ENCODE peak calls at places on chromosomes 6 and 20, in nine cellular contexts. R is fibroblast of pulmonary artery; X is IMR-90; H is fibroblast of the aortic adventitia; A is mucosa of descending colon; T is right cardiac atrium; J is PC-3; U is left ventricle myocardium inferior; F is CD8-positive, alpha-beta T cell. D is an unnamed sample.
A peak's percentile ranks its signal among the peaks of the same experiment; 100 is the strongest.

GRCh38 chr6:42021847-42022754 is 28.2 kb upstream of the TAF8 start:
- DNase-seq in R (no peak), X (no peak), H (peak; percentile 55), A (no peak), T (no peak), J (no peak), U (no peak), F (peak; percentile 75), D (no peak)

GRCh38 chr20:12989586-12989985 is 19.2 kb upstream of the SPTLC3 start:
- DNase-seq in R (no peak), X (no peak), H (no peak), A (no peak), T (no peak), J (no peak), U (no peak), F (no peak), D (no peak)

GRCh38 chr20:51339721-51340450 is 202.6 kb downstream of the NFATC2 start:
- DNase-seq in R (no peak), X (no peak), H (no peak), A (no peak), T (no peak), J (no peak), U (no peak), F (no peak), D (no peak)

GRCh38 chr6:99334526-99335127 is 14.8 kb downstream of the FAXC start:
- DNase-seq in R (peak; percentile 70), X (peak; percentile 66), H (peak; percentile 53), A (no peak), T (no peak), J (peak; percentile 64), U (no peak), F (no peak), D (peak; percentile 28)

GRCh38 chr20:13684566-13685222 is 46.0 kb upstream of the TASP1 start:
- DNase-seq in R (no peak), X (no peak), H (no peak), A (no peak), T (no peak), J (no peak), U (no peak), F (no peak), D (no peak)

GRCh38 chr6:111854683-111855082 is 18.6 kb downstream of the FYN start:
- DNase-seq in R (no peak), X (peak; percentile 79), H (peak; percentile 33), A (no peak), T (no peak), J (no peak), U (no peak), F (no peak), D (no peak)

GRCh38 chr6:40997256-40997957 is 41.6 kb downstream of the UNC5CL start:
- DNase-seq in R (peak; percentile 68), X (peak; percentile 78), H (peak; percentile 65), A (no peak), T (no peak), J (peak; percentile 90), U (no peak), F (no peak), D (peak; percentile 34)

GRCh38 chr6:170081556-170081955 is 209.3 kb downstream of the DLL1 start:
- DNase-seq in R (no peak), X (no peak), H (no peak), A (no peak), T (no peak), J (no peak), U (no peak), F (no peak), D (no peak)

GRCh38 chr6:13404115-13404891 is 76.0 kb upstream of the TBC1D7 start:
- DNase-seq in R (peak; percentile 79), X (peak; percentile 64), H (peak; percentile 51), A (no peak), T (no peak), J (peak; percentile 48), U (no peak), F (no peak), D (no peak)

GRCh38 chr20:43716123-43716522 is 10.7 kb downstream of the GTSF1L start:
- DNase-seq in R (no peak), X (no peak), H (no peak), A (no peak), T (no peak), J (no peak), U (no peak), F (no peak), D (no peak)

GRCh38 chr6:113182370-113183141 is 674.6 kb upstream of the MARCKS start:
- DNase-seq in R (peak; percentile 83), X (peak; percentile 83), H (peak; percentile 85), A (no peak), T (no peak), J (peak; percentile 85), U (no peak), F (no peak), D (no peak)

GRCh38 chr20:2748551-2749342 is 51.7 kb downstream of the CPXM1 start:
- DNase-seq in R (no peak), X (no peak), H (no peak), A (no peak), T (no peak), J (no peak), U (no peak), F (no peak), D (no peak)

GRCh38 chr6:35402136-35402855 is 49.8 kb upstream of the FANCE start:
- DNase-seq in R (no peak), X (no peak), H (no peak), A (no peak), T (no peak), J (no peak), U (no peak), F (no peak), D (no peak)

GRCh38 chr20:50398064-50398463 is 112.1 kb upstream of the PTPN1 start:
- DNase-seq in R (no peak), X (no peak), H (no peak), A (no peak), T (no peak), J (no peak), U (no peak), F (no peak), D (no peak)

GRCh38 chr20:52971498-52972189 is 514 bp upstream of the TSHZ2 start:
- DNase-seq in R (no peak), X (no peak), H (no peak), A (no peak), T (no peak), J (no peak), U (no peak), F (no peak), D (no peak)

GRCh38 chr20:52974155-52974554 is 2.0 kb downstream of the TSHZ2 start:
- DNase-seq in R (no peak), X (no peak), H (no peak), A (no peak), T (no peak), J (no peak), U (no peak), F (no peak), D (no peak)

GRCh38 chr20:52975024-52975732 is 3.0 kb downstream of the TSHZ2 start:
- DNase-seq in R (peak; percentile 35), X (no peak), H (peak; percentile 19), A (no peak), T (no peak), J (peak; percentile 38), U (no peak), F (no peak), D (no peak)

GRCh38 chr20:52972190-52972937 is at the start of gene TSHZ2:
- DNase-seq in R (peak; percentile 65), X (peak; percentile 1), H (peak; percentile 37), A (peak; percentile 22), T (peak; percentile 53), J (no peak), U (peak; percentile 26), F (peak; percentile 8), D (peak; percentile 16)

GRCh38 chr20:52972965-52973819 is 1.0 kb downstream of the TSHZ2 start:
- DNase-seq in R (no peak), X (no peak), H (no peak), A (peak; percentile 21), T (peak; percentile 17), J (no peak), U (peak; percentile 14), F (peak; percentile 11), D (peak; percentile 17)
- H3K4me3 ChIP-seq in R (peak overlapping the region; percentile 56), X (peak overlapping the region; percentile 21), H (peak overlapping the region; percentile 58), A (no peak overlapping the region), T (peak overlapping the region; percentile 25), J (no peak overlapping the region), U (peak overlapping the region; percentile 70), F (peak overlapping the region; percentile 69), D (peak overlapping the region; percentile 44)

DNA sequence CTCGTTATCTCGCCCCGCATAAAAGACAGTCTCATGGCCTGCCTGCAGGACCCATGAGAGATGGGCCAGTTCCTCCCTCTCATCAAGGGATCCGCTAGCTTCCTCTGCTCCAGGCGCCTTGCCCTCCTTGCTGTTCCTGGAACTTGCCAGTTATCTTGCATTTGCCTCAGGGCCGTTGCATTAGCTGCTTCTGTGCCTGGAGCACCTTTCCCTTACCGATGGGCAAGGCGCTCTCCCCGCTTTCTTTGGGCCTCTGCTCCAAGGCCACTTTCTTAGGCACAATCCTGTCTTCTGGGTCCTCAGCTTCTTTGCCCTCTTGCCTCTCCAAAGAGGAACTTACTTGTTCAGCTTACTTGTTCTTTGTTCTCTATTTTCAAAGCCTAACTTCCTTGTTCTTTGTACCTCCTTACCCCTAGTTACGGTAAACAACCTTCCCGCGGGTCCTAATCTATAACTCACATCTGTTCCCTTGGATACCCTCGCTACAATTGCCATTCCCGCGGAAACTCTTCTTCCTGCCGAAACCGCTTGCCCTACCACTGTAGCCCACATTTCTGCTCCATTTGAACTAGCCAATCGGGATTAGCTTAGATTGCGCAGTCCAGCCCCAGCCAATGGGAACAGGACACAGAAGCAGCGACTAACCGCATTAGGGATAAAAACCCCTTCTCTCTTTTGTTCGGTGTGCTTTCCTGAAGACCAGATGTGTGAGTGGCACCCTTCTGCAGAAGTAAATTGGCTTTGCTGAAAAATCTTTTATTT is 887 bp upstream of the NSFL1C start:
- DNase-seq in R (no peak), X (no peak), H (no peak), A (peak; percentile 60), T (no peak), J (no peak), U (no peak), F (no peak), D (no peak)
- H3K4me3 ChIP-seq in R (no peak overlapping the region), X (no peak overlapping the region), H (no peak overlapping the region), A (no peak overlapping the region), T (no peak overlapping the region), J (peak overlapping the region; percentile 32), U (peak overlapping the region; percentile 100), F (peak overlapping the region; percentile 45), D (no peak overlapping the region)

GRCh38 chr6:24926639-24927038 is 9.1 kb downstream of the RIPOR2 start:
- DNase-seq in R (no peak), X (no peak), H (no peak), A (no peak), T (no peak), J (no peak), U (no peak), F (no peak), D (no peak)
- H3K4me3 ChIP-seq in R (no peak overlapping the region), X (no peak overlapping the region), H (no peak overlapping the region), A (no peak overlapping the region), T (no peak overlapping the region), J (no peak overlapping the region), U (no peak overlapping the region), F (peak overlapping the region; percentile 23), D (no peak overlapping the region)

DNA sequence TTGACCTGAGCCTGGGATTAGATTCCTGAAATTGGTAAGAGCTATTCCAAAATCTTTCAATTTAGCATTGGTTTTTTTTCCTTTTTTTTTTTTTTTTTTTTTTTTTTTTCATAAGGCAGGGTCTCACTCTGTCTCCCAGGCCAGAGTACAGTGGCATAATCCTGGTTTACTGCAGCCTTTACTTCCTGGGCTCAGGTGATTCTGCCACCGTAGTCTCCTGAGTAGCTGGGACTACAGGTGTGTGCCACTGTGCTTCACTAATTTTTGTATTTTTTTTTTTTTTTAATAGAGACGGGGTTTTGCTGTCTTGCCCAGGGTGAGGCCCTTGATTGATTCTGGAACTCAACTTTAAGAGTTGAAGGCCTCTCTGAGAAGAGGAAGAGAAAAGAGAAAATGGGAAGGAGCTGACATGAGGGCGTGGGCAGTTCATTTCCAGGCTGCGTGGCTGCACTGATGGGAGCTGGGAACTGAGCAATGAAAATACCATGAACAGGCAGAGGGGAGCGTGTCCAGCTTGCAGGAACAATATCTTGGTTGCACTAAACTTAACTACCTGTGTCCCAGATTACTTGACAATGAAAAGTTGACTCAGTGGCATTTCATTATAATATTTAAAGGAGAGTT is 24.7 kb downstream of the KDM1B start:
- DNase-seq in R (no peak), X (no peak), H (no peak), A (peak; percentile 64), T (no peak), J (no peak), U (peak; percentile 17), F (no peak), D (no peak)
- H3K4me3 ChIP-seq in R (no peak overlapping the region), X (no peak overlapping the region), H (no peak overlapping the region), A (no peak overlapping the region), T (no peak overlapping the region), J (no peak overlapping the region), U (no peak overlapping the region), F (no peak overlapping the region), D (no peak overlapping the region)

D was measured in prostate gland.